ENCODE peak calls at places on chromosomes 16 and 17, in six cellular contexts. O is MM.1S, X is heart left ventricle, Z is lung, V is tibial artery, B is prostate gland. L is an unnamed sample.
A peak's percentile ranks its signal among the peaks of the same experiment; 100 is the strongest.

GRCh38 chr17:63191610-63192009 is 225.6 kb downstream of the TANC2 start:
- DNase-seq in B (no peak), O (peak; percentile 8), X (peak; percentile 58), V (no peak), Z (no peak), L (peak; percentile 20)

GRCh38 chr17:4892499-4893221 is 6.7 kb upstream of the C17orf107 start:
- DNase-seq in O (no peak), Z (no peak), X (peak; percentile 34), B (no peak), V (no peak), L (peak; percentile 50)

GRCh38 chr16:89720859-89721643 is at the start of the genes VPS9D1 and ZNF276:
- DNase-seq in X (peak; percentile 93), Z (peak; percentile 82), V (peak; percentile 88), O (peak; percentile 70), B (peak; percentile 74), L (peak; percentile 89)

GRCh38 chr16:57859331-57859730 is 57.0 kb upstream of the KIFC3 start:
- DNase-seq in X (no peak), Z (no peak), O (no peak), B (no peak), V (no peak), L (no peak)

GRCh38 chr16:3152022-3152272 is 17.1 kb downstream of the ZNF213 start:
- DNase-seq in O (no peak), B (no peak), Z (no peak), V (no peak), X (no peak), L (no peak)

GRCh38 chr16:7364054-7364407 is 31.4 kb downstream of the RBFOX1 start:
- DNase-seq in V (no peak), O (no peak), B (no peak), Z (no peak), X (no peak), L (no peak)

GRCh38 chr16:86337138-86337537 is 173.2 kb upstream of the FOXF1 start:
- DNase-seq in B (no peak), X (peak; percentile 51), Z (no peak), O (no peak), V (no peak), L (no peak)

GRCh38 chr16:84616515-84616914 is 1.4 kb downstream of the COTL1 start:
- DNase-seq in X (no peak), V (no peak), O (no peak), Z (no peak), B (no peak), L (no peak)

GRCh38 chr16:67481561-67482259 is 753 bp upstream of the ATP6V0D1 start:
- DNase-seq in O (peak; percentile 57), Z (peak; percentile 57), B (no peak), V (no peak), X (peak; percentile 76), L (peak; percentile 60)

GRCh38 chr17:41540921-41541625 is 13.0 kb upstream of the KRT19 start:
- DNase-seq in O (no peak), X (no peak), Z (no peak), B (no peak), V (no peak), L (no peak)

GRCh38 chr16:49377196-49377755 is 3.7 kb downstream of the C16orf78 start:
- DNase-seq in Z (no peak), B (no peak), V (no peak), X (no peak), O (no peak), L (no peak)

GRCh38 chr17:82118815-82119380 is 20.9 kb upstream of the FASN start:
- DNase-seq in Z (no peak), X (no peak), B (no peak), V (no peak), O (no peak), L (no peak)

GRCh38 chr17:9225305-9226101 is 204.2 kb downstream of the NTN1 start:
- DNase-seq in O (no peak), B (no peak), V (no peak), Z (no peak), X (no peak), L (peak; percentile 37)

GRCh38 chr16:4962716-4963115 is 4.6 kb downstream of the SEC14L5 start:
- DNase-seq in O (peak; percentile 54), B (no peak), Z (no peak), V (no peak), X (no peak), L (no peak)

GRCh38 chr17:51351890-51352289 is 91.5 kb downstream of the UTP18 start:
- DNase-seq in V (peak; percentile 72), O (no peak), X (no peak), B (peak; percentile 26), Z (no peak), L (no peak)

GRCh38 chr17:51354908-51355307 is 94.6 kb downstream of the UTP18 start:
- DNase-seq in Z (no peak), X (no peak), B (no peak), O (no peak), V (no peak), L (no peak)

GRCh38 chr17:51353296-51353695 is 93.0 kb downstream of the UTP18 start:
- DNase-seq in B (no peak), Z (no peak), V (no peak), X (no peak), O (no peak), L (no peak)

GRCh38 chr17:51351090-51351489 is 90.7 kb downstream of the UTP18 start:
- DNase-seq in O (no peak), X (no peak), B (no peak), V (no peak), Z (no peak), L (no peak)

DNA sequence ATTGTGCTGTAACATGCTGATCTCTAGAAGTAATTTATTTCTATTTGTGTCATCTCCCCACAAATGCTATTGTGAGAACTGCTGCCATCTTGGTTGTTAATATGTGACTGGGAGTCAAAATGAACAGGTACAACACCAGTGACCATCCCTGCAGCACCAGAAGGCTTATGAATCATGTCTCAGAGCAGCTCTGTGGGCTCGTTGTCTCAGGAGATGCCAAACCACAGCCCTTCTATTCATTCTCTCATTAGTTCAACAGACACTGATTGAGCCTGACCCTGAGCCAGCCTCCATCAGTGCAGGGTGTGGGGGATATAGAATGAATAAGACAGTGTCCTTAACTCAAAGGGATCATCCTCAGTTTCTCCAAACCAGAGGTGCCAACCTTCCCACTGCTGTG is 92.5 kb downstream of the UTP18 start:
- DNase-seq in Z (no peak), B (no peak), V (no peak), X (no peak), O (no peak), L (no peak)
- H3K27ac ChIP-seq in Z (no peak overlapping the region), B (no peak overlapping the region), V (no peak overlapping the region), X (no peak overlapping the region), O (no peak overlapping the region), L (no peak overlapping the region)

GRCh38 chr16:55700067-55700466 is 44.3 kb downstream of the SLC6A2 start:
- DNase-seq in X (no peak), V (no peak), B (no peak), Z (no peak), O (no peak), L (no peak)

GRCh38 chr16:55706739-55707487 is 51.1 kb downstream of the SLC6A2 start:
- DNase-seq in X (no peak), Z (no peak), V (no peak), B (no peak), O (no peak), L (no peak)

GRCh38 chr16:55701442-55702319 is 45.9 kb downstream of the SLC6A2 start:
- DNase-seq in O (peak; percentile 48), X (peak; percentile 79), B (peak; percentile 32), V (no peak), Z (peak; percentile 73), L (peak; percentile 69)

GRCh38 chr16:55700961-55701360 is 45.2 kb downstream of the SLC6A2 start:
- DNase-seq in B (no peak), Z (no peak), O (no peak), X (no peak), V (no peak), L (no peak)

DNA sequence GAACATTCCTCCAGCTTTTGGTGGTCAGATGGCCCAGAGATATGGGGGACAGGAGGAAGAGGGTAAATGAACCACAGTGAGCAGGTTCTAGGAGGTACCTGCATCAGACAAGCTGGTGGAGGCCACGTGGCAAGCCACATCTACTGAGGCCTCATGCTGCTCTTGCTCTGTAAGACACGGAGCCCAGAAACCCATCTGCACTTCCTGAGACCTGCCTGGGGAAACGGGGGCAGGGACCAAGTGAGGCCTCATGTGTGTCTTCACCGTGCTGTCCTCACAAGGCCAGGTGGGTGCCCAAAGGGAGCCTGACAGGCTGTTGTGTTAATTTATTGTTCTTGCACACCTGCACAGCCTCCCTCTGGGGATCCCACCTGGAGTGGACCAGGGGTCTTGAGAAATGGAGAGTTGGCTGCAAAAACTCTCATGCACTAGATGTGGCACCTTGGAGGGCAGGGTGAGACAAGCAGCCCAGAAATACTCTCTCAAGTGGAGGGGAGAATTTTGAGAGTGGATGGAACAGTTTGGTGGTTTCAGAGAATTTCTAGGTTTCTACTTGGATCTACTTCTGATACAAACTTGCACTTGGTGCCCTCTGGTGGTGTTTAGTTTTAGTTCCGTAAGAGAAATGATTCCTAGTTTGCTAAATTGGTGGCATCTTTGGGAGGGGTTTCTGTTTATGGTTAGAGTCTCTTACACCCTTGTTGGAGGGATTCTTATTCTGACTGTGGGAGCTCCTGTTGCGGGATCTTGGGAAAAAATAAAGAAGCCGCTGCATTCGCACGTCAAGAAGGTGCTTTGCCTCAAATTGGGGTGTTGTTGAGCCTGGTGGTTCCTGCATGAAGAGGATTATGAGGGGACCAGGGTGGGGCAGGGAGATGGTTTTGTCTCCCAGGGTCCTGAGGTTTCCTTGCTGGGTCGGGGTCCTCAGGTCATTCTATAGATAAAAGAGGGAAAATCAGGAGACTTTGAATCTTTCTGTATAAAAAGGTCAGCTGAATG is 47.5 kb downstream of the SLC6A2 start:
- DNase-seq in Z (no peak), X (no peak), V (no peak), B (peak; percentile 50), O (peak; percentile 64), L (no peak)
- TF ChIP-seq CTCF in Z (peak; percentile 35), X (peak; percentile 61), V (peak; percentile 16), B (peak; percentile 55), O (peak; percentile 52), L (peak; percentile 44)

GRCh38 chr17:39603304-39604016 is 4.3 kb downstream of the NEUROD2 start:
- DNase-seq in V (no peak), O (no peak), X (no peak), B (no peak), Z (no peak), L (no peak)
- H3K4me1 ChIP-seq in V (peaks cover 51% of the 10 kb centered on the region), O (no peaks in the 10 kb centered on the region), X (peaks cover 46% of the 10 kb centered on the region), B (peaks cover 17% of the 10 kb centered on the region), Z (peaks cover 24% of the 10 kb centered on the region), L (peaks cover 40% of the 10 kb centered on the region)

DNA sequence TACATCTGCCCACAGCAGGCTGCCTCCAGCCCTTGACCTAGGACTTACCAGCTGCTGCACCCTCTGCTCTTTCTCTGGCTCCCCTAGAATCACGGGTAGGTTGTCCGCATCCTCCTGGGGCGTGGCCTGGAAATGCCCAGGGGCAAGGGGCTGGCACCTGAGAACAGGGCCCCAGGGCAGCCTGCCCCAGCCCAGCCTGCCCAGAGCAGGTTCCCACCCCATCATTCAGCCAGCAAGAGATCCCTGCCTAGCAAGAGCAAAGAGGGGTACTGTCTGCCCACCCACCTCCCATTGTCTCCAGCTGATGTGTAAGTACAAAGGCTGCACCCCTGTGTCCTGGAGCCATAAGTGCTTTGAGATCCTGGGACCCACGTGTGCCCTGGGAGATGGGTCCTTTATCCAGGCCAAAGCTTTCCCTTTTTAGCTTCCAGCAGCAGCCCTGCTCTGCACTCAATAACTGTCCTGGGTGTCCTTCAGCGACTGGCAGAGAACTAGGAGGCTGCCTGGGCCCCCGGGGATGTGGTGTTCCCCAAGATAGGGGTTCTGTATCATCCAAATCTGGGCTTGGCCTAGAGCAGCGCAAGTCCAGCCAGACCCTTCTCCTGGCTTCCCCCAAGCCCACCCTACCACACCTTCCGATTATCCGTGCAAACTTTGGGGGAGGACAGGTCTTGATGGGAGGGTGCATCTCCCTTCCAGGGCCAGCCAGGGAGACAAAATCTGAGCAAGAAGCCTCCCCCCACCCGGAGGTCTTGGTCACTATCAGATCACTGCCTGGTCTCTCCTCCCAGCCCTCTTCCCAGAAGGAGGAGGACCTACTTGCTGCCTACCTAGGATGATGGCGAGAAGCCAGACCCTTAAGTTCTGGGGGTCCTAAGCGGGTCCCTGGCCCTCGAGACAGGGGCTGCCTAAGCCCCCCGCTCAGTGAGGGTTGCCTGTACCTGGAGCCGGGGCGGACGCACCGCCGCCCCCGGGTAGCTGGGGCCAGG is 4.9 kb downstream of the TSPOAP1 start:
- DNase-seq in O (no peak), Z (no peak), V (no peak), X (peak; percentile 39), B (no peak), L (no peak)
- H3K27ac ChIP-seq in O (no peak overlapping the region), Z (peak overlapping the region; percentile 49), V (peak overlapping the region; percentile 70), X (peak overlapping the region; percentile 54), B (peak overlapping the region; percentile 59), L (peak overlapping the region; percentile 55)